ENCODE peak calls at places on chromosomes 6 and 20, in nine cellular contexts. One of them, this sample, is unnamed.
A peak's percentile ranks its signal among the peaks of the same experiment; 100 is the strongest.

GRCh38 chr20:45817652-45818194 is 5.3 kb downstream of the UBE2C start:
- DNase-seq in activated naive CD8-positive, alpha-beta T cell treated with anti-CD3 and anti-CD28 coated beads, Interleukin-2, amount 50 U/mL, for 24 hours: no peak
- DNase-seq in B cell: no peak
- DNase-seq in EL: peak; percentile 86
- DNase-seq in AG09309: peak; percentile 51
- DNase-seq in endothelial cell: no peak
- DNase-seq in sciatic nerve: no peak
- DNase-seq in iPS-NIHi11: no peak
- DNase-seq in stimulated activated naive CD4-positive, alpha-beta T cell: no peak
- DNase-seq in this sample: no peak

GRCh38 chr20:8777866-8778265 is 291.0 kb upstream of the PLCB4 start:
- DNase-seq in activated naive CD8-positive, alpha-beta T cell treated with anti-CD3 and anti-CD28 coated beads, Interleukin-2, amount 50 U/mL, for 24 hours: no peak
- DNase-seq in B cell: no peak
- DNase-seq in EL: peak; percentile 49
- DNase-seq in AG09309: no peak
- DNase-seq in endothelial cell: no peak
- DNase-seq in sciatic nerve: no peak
- DNase-seq in iPS-NIHi11: no peak
- DNase-seq in stimulated activated naive CD4-positive, alpha-beta T cell: no peak
- DNase-seq in this sample: no peak

GRCh38 chr6:19902201-19902600 is 65.0 kb downstream of the ID4 start:
- DNase-seq in activated naive CD8-positive, alpha-beta T cell treated with anti-CD3 and anti-CD28 coated beads, Interleukin-2, amount 50 U/mL, for 24 hours: no peak
- DNase-seq in B cell: no peak
- DNase-seq in EL: no peak
- DNase-seq in AG09309: no peak
- DNase-seq in endothelial cell: no peak
- DNase-seq in sciatic nerve: no peak
- DNase-seq in iPS-NIHi11: no peak
- DNase-seq in stimulated activated naive CD4-positive, alpha-beta T cell: no peak
- DNase-seq in this sample: no peak

GRCh38 chr6:3226422-3227362 is 761 bp downstream of the TUBB2B start:
- DNase-seq in activated naive CD8-positive, alpha-beta T cell treated with anti-CD3 and anti-CD28 coated beads, Interleukin-2, amount 50 U/mL, for 24 hours: peak; percentile 29
- DNase-seq in B cell: peak; percentile 58
- DNase-seq in EL: peak; percentile 52
- DNase-seq in AG09309: no peak
- DNase-seq in endothelial cell: peak; percentile 51
- DNase-seq in sciatic nerve: no peak
- DNase-seq in iPS-NIHi11: peak; percentile 69
- DNase-seq in stimulated activated naive CD4-positive, alpha-beta T cell: no peak
- DNase-seq in this sample: no peak

GRCh38 chr6:38095054-38095453 is 275.5 kb downstream of the ZFAND3 start:
- DNase-seq in activated naive CD8-positive, alpha-beta T cell treated with anti-CD3 and anti-CD28 coated beads, Interleukin-2, amount 50 U/mL, for 24 hours: no peak
- DNase-seq in B cell: no peak
- DNase-seq in EL: peak; percentile 76
- DNase-seq in AG09309: no peak
- DNase-seq in endothelial cell: no peak
- DNase-seq in sciatic nerve: no peak
- DNase-seq in iPS-NIHi11: no peak
- DNase-seq in stimulated activated naive CD4-positive, alpha-beta T cell: no peak
- DNase-seq in this sample: no peak

GRCh38 chr6:18262812-18263560 is 1.3 kb downstream of the DEK start:
- DNase-seq in activated naive CD8-positive, alpha-beta T cell treated with anti-CD3 and anti-CD28 coated beads, Interleukin-2, amount 50 U/mL, for 24 hours: peak; percentile 40
- DNase-seq in B cell: peak; percentile 46
- DNase-seq in EL: peak; percentile 31
- DNase-seq in AG09309: no peak
- DNase-seq in endothelial cell: no peak
- DNase-seq in sciatic nerve: no peak
- DNase-seq in iPS-NIHi11: no peak
- DNase-seq in stimulated activated naive CD4-positive, alpha-beta T cell: peak; percentile 8
- DNase-seq in this sample: no peak

GRCh38 chr6:39153766-39154397 is 38.9 kb upstream of the SAYSD1 start:
- DNase-seq in activated naive CD8-positive, alpha-beta T cell treated with anti-CD3 and anti-CD28 coated beads, Interleukin-2, amount 50 U/mL, for 24 hours: peak; percentile 28
- DNase-seq in B cell: no peak
- DNase-seq in EL: no peak
- DNase-seq in AG09309: no peak
- DNase-seq in endothelial cell: no peak
- DNase-seq in sciatic nerve: no peak
- DNase-seq in iPS-NIHi11: no peak
- DNase-seq in stimulated activated naive CD4-positive, alpha-beta T cell: no peak
- DNase-seq in this sample: no peak

GRCh38 chr20:39823239-39823638 is 861.1 kb downstream of the DHX35 start:
- DNase-seq in activated naive CD8-positive, alpha-beta T cell treated with anti-CD3 and anti-CD28 coated beads, Interleukin-2, amount 50 U/mL, for 24 hours: no peak
- DNase-seq in B cell: no peak
- DNase-seq in EL: peak; percentile 93
- DNase-seq in AG09309: peak; percentile 37
- DNase-seq in endothelial cell: no peak
- DNase-seq in sciatic nerve: no peak
- DNase-seq in iPS-NIHi11: no peak
- DNase-seq in stimulated activated naive CD4-positive, alpha-beta T cell: no peak
- DNase-seq in this sample: no peak

GRCh38 chr20:8293791-8294190 is 161.7 kb downstream of the PLCB1 start:
- DNase-seq in activated naive CD8-positive, alpha-beta T cell treated with anti-CD3 and anti-CD28 coated beads, Interleukin-2, amount 50 U/mL, for 24 hours: no peak
- DNase-seq in B cell: no peak
- DNase-seq in EL: no peak
- DNase-seq in AG09309: no peak
- DNase-seq in endothelial cell: no peak
- DNase-seq in sciatic nerve: no peak
- DNase-seq in iPS-NIHi11: no peak
- DNase-seq in stimulated activated naive CD4-positive, alpha-beta T cell: no peak
- DNase-seq in this sample: no peak

GRCh38 chr20:17471606-17472187 is 59.5 kb downstream of the BFSP1 start:
- DNase-seq in activated naive CD8-positive, alpha-beta T cell treated with anti-CD3 and anti-CD28 coated beads, Interleukin-2, amount 50 U/mL, for 24 hours: no peak
- DNase-seq in B cell: no peak
- DNase-seq in EL: no peak
- DNase-seq in AG09309: no peak
- DNase-seq in endothelial cell: no peak
- DNase-seq in sciatic nerve: no peak
- DNase-seq in iPS-NIHi11: no peak
- DNase-seq in stimulated activated naive CD4-positive, alpha-beta T cell: no peak
- DNase-seq in this sample: no peak

GRCh38 chr6:82608777-82609176 is 245.2 kb downstream of the TPBG start:
- DNase-seq in activated naive CD8-positive, alpha-beta T cell treated with anti-CD3 and anti-CD28 coated beads, Interleukin-2, amount 50 U/mL, for 24 hours: no peak
- DNase-seq in B cell: no peak
- DNase-seq in EL: no peak
- DNase-seq in AG09309: no peak
- DNase-seq in endothelial cell: no peak
- DNase-seq in sciatic nerve: no peak
- DNase-seq in iPS-NIHi11: no peak
- DNase-seq in stimulated activated naive CD4-positive, alpha-beta T cell: no peak
- DNase-seq in this sample: no peak

GRCh38 chr20:51532577-51533191 is 9.8 kb downstream of the NFATC2 start:
- DNase-seq in activated naive CD8-positive, alpha-beta T cell treated with anti-CD3 and anti-CD28 coated beads, Interleukin-2, amount 50 U/mL, for 24 hours: no peak
- DNase-seq in B cell: no peak
- DNase-seq in EL: peak; percentile 56
- DNase-seq in AG09309: no peak
- DNase-seq in endothelial cell: no peak
- DNase-seq in sciatic nerve: peak; percentile 66
- DNase-seq in iPS-NIHi11: no peak
- DNase-seq in stimulated activated naive CD4-positive, alpha-beta T cell: no peak
- DNase-seq in this sample: no peak

GRCh38 chr20:63223121-63223825 is 7.3 kb upstream of the YTHDF1 start:
- DNase-seq in activated naive CD8-positive, alpha-beta T cell treated with anti-CD3 and anti-CD28 coated beads, Interleukin-2, amount 50 U/mL, for 24 hours: peak; percentile 57
- DNase-seq in B cell: peak; percentile 54
- DNase-seq in EL: peak; percentile 41
- DNase-seq in AG09309: no peak
- DNase-seq in endothelial cell: peak; percentile 57
- DNase-seq in sciatic nerve: no peak
- DNase-seq in iPS-NIHi11: no peak
- DNase-seq in stimulated activated naive CD4-positive, alpha-beta T cell: peak; percentile 11
- DNase-seq in this sample: no peak

GRCh38 chr6:26025047-26025893 is 62.0 kb upstream of the HFE start:
- DNase-seq in activated naive CD8-positive, alpha-beta T cell treated with anti-CD3 and anti-CD28 coated beads, Interleukin-2, amount 50 U/mL, for 24 hours: no peak
- DNase-seq in B cell: no peak
- DNase-seq in EL: peak; percentile 76
- DNase-seq in AG09309: no peak
- DNase-seq in endothelial cell: no peak
- DNase-seq in sciatic nerve: no peak
- DNase-seq in iPS-NIHi11: no peak
- DNase-seq in stimulated activated naive CD4-positive, alpha-beta T cell: no peak
- DNase-seq in this sample: no peak